ENCODE peak calls at places on chromosomes 13 and 19, in seven cellular contexts. D is HT-29; R is tibial nerve; O is HuH-7; T is activated naive CD4-positive, alpha-beta T cell treated with anti-CD3 and anti-CD28 coated beads for 36 hours; I is head of caudate nucleus; G is H54. W is an unnamed sample.

GRCh38 chr19:13881692-13882418 is 4.9 kb downstream of the NANOS3 start:
- DNase-seq in G (no peak), O (no peak), R (peak; percentile 46), T (peak; percentile 64), I (no peak), D (no peak), W (peak; percentile 48)

GRCh38 chr19:3665681-3666544 is 34.4 kb downstream of the PIP5K1C start:
- DNase-seq in G (peak; percentile 79), I (peak; percentile 81), O (peak; percentile 92), T (peak; percentile 80), R (peak; percentile 42), D (peak; percentile 49), W (no peak)

GRCh38 chr13:68976287-68976686 is 1131.3 kb upstream of the ATXN8OS start:
- DNase-seq in R (no peak), G (no peak), D (no peak), O (no peak), I (no peak), T (no peak), W (no peak)

GRCh38 chr19:2016041-2016807 is 710 bp upstream of the BTBD2 start:
- DNase-seq in T (peak; percentile 77), O (peak; percentile 73), G (peak; percentile 82), D (peak; percentile 29), I (peak; percentile 84), R (peak; percentile 66), W (peak; percentile 62)

GRCh38 chr13:33340631-33341030 is 55.1 kb upstream of the STARD13 start:
- DNase-seq in R (no peak), T (no peak), G (no peak), D (no peak), O (no peak), I (no peak), W (no peak)

GRCh38 chr19:51096473-51097165 is 11.6 kb downstream of the CTU1 start:
- DNase-seq in R (no peak), O (peak; percentile 37), D (peak; percentile 74), G (no peak), T (no peak), I (no peak), W (no peak)

GRCh38 chr13:110965038-110965754 is 50.3 kb upstream of the ANKRD10 start:
- DNase-seq in D (peak; percentile 98), O (no peak), R (no peak), T (peak; percentile 56), I (peak; percentile 31), G (no peak), W (peak; percentile 69)

GRCh38 chr13:40118337-40118736 is 462.9 kb downstream of the COG6 start:
- DNase-seq in T (no peak), I (no peak), O (no peak), G (no peak), R (no peak), D (no peak), W (no peak)

GRCh38 chr13:110436276-110436675 is 125.2 kb downstream of the RAB20 start:
- DNase-seq in G (no peak), R (no peak), I (no peak), T (no peak), O (no peak), D (no peak), W (no peak)

GRCh38 chr13:39016789-39017188 is 21.1 kb downstream of the PROSER1 start:
- DNase-seq in I (peak; percentile 31), R (no peak), D (peak; percentile 59), T (peak; percentile 19), G (no peak), O (peak; percentile 10), W (peak; percentile 10)

GRCh38 chr13:95256086-95256485 is 45.2 kb downstream of the ABCC4 start:
- DNase-seq in D (peak; percentile 91), I (no peak), G (peak; percentile 70), O (no peak), T (no peak), R (no peak), W (peak; percentile 47)

GRCh38 chr13:35711909-35712308 is 235.4 kb upstream of the MAB21L1 start:
- DNase-seq in R (no peak), T (no peak), G (no peak), D (no peak), I (no peak), O (no peak), W (no peak)

GRCh38 chr19:49691243-49692101 is 556 bp downstream of the CPT1C start:
- DNase-seq in D (no peak), R (no peak), G (peak; percentile 74), T (peak; percentile 55), I (peak; percentile 86), O (no peak), W (no peak)

GRCh38 chr19:813359-814107 is 8.2 kb downstream of the PLPPR3 start:
- DNase-seq in D (no peak), G (no peak), T (no peak), O (no peak), R (no peak), I (no peak), W (no peak)

GRCh38 chr13:48644951-48645350 is 8.8 kb upstream of the CYSLTR2 start:
- DNase-seq in G (no peak), R (no peak), O (no peak), I (no peak), T (no peak), D (no peak), W (no peak)

GRCh38 chr19:53927745-53928144 is 18.7 kb downstream of the CACNG7 start:
- DNase-seq in I (no peak), R (no peak), T (peak; percentile 62), G (no peak), D (peak; percentile 79), O (no peak), W (peak; percentile 75)

GRCh38 chr19:11263726-11264125 is 1.4 kb upstream of the DOCK6 start:
- DNase-seq in D (no peak), R (no peak), T (no peak), I (no peak), G (no peak), O (no peak), W (no peak)

GRCh38 chr13:26821766-26822165 is 61.2 kb upstream of the GPR12 start:
- DNase-seq in I (no peak), R (no peak), D (no peak), T (no peak), G (no peak), O (no peak), W (no peak)

GRCh38 chr19:47663911-47664771 is 49.1 kb upstream of the EHD2 start:
- DNase-seq in T (no peak), G (peak; percentile 77), O (peak; percentile 52), I (peak; percentile 16), D (peak; percentile 78), R (peak; percentile 51), W (peak; percentile 98)

GRCh38 chr19:510606-511100 is 3.4 kb downstream of the TPGS1 start:
- DNase-seq in I (peak; percentile 75), R (no peak), D (peak; percentile 85), G (peak; percentile 90), T (peak; percentile 97), O (peak; percentile 85), W (peak; percentile 86)

GRCh38 chr19:43078311-43078710 is 4.2 kb downstream of the PSG2 start:
- DNase-seq in I (no peak), R (no peak), D (no peak), O (no peak), T (no peak), G (peak; percentile 23), W (no peak)

GRCh38 chr19:49441210-49441959 is at the start of gene SLC17A7:
- DNase-seq in T (peak; percentile 47), O (peak; percentile 79), G (no peak), I (no peak), D (peak; percentile 52), R (peak; percentile 67), W (peak; percentile 39)

GRCh38 chr13:27006519-27007161 is 165.0 kb downstream of the USP12 start:
- DNase-seq in R (no peak), D (peak; percentile 55), G (no peak), O (peak; percentile 37), I (peak; percentile 74), T (no peak), W (no peak)

GRCh38 chr13:110317093-110317492 is 10.0 kb downstream of the COL4A2 start:
- DNase-seq in O (no peak), D (no peak), T (no peak), I (no peak), R (no peak), G (no peak), W (no peak)

GRCh38 chr13:51444922-51445321 is 7.9 kb downstream of the INTS6 start:
- DNase-seq in I (no peak), T (no peak), D (peak; percentile 22), R (no peak), G (no peak), O (no peak), W (peak; percentile 10)

GRCh38 chr13:23469901-23470525 is 36.5 kb upstream of the SACS start:
- DNase-seq in G (no peak), R (no peak), T (no peak), D (no peak), O (no peak), I (no peak), W (no peak)

GRCh38 chr19:4774136-4774535 is 17.4 kb upstream of the FEM1A start:
- DNase-seq in R (no peak), G (no peak), D (no peak), T (no peak), O (no peak), I (no peak), W (no peak)

GRCh38 chr19:48203227-48203793 is 32.8 kb downstream of the ZSWIM9 start:
- DNase-seq in I (no peak), G (no peak), D (no peak), T (peak; percentile 30), O (no peak), R (no peak), W (no peak)

GRCh38 chr13:48646791-48647190 is 6.9 kb upstream of the CYSLTR2 start:
- DNase-seq in R (no peak), G (no peak), O (no peak), T (no peak), I (no peak), D (no peak), W (no peak)

GRCh38 chr19:609001-609340 is 19.3 kb downstream of the HCN2 start:
- DNase-seq in O (no peak), G (peak; percentile 83), T (no peak), I (peak; percentile 90), R (no peak), D (peak; percentile 17), W (peak; percentile 80)

GRCh38 chr13:111970501-111971155 is 96.3 kb upstream of the SOX1 start:
- DNase-seq in D (no peak), O (no peak), G (no peak), I (no peak), R (no peak), T (no peak), W (no peak)

GRCh38 chr19:45424191-45425058 is 708 bp upstream of the ERCC1 start:
- DNase-seq in I (no peak), G (peak; percentile 59), O (peak; percentile 62), D (peak; percentile 94), R (no peak), T (peak; percentile 69), W (peak; percentile 88)

GRCh38 chr19:38970664-38971532 is 4.6 kb downstream of the FBXO17 start:
- DNase-seq in G (no peak), D (no peak), R (no peak), T (no peak), O (no peak), I (no peak), W (peak; percentile 68)

GRCh38 chr13:48493851-48494250 is 39.0 kb downstream of the RCBTB2 start:
- DNase-seq in O (no peak), I (no peak), G (no peak), R (no peak), T (no peak), D (peak; percentile 69), W (peak; percentile 60)

GRCh38 chr13:97766749-97767148 is 186.7 kb upstream of the IPO5 start:
- DNase-seq in I (no peak), T (no peak), R (no peak), G (no peak), D (no peak), O (no peak), W (no peak)

GRCh38 chr19:6060600-6061391 is 49.5 kb downstream of the RFX2 start:
- DNase-seq in T (peak; percentile 60), O (no peak), D (peak; percentile 28), G (peak; percentile 63), I (no peak), R (no peak), W (peak; percentile 70)

GRCh38 chr13:37905736-37906135 is 36.2 kb upstream of the TRPC4 start:
- DNase-seq in T (no peak), I (no peak), D (no peak), O (no peak), R (no peak), G (no peak), W (no peak)

GRCh38 chr13:40352385-40352778 is 314.1 kb downstream of the FOXO1 start:
- DNase-seq in I (peak; percentile 20), O (no peak), T (no peak), D (no peak), R (peak; percentile 28), G (no peak), W (no peak)

W was measured in H4.